ENCODE peak calls at places on chromosomes 3 and 15, in nine cellular contexts. T is PC-3; U is substantia nigra; I is astrocyte; G is A549; X is colonic mucosa; F is cardiac muscle cell; Z is CD8-positive, alpha-beta T cell; O is tibial artery. Q is an unnamed sample.
A peak's percentile ranks its signal among the peaks of the same experiment; 100 is the strongest.

GRCh38 chr3:64502284-64502683 is 185.5 kb downstream of the ADAMTS9 start:
- DNase-seq in T (no peak), U (no peak), I (peak; percentile 51), G (no peak), X (no peak), F (peak; percentile 64), Z (no peak), O (no peak), Q (no peak)

GRCh38 chr3:23620044-23620443 is 185.7 kb upstream of the UBE2E1 start:
- DNase-seq in T (no peak), U (no peak), I (no peak), G (no peak), X (peak; percentile 26), F (peak; percentile 58), Z (no peak), O (no peak), Q (no peak)

GRCh38 chr3:141280690-141281089 is 49.1 kb downstream of the PXYLP1 start:
- DNase-seq in T (peak; percentile 28), U (no peak), I (no peak), G (no peak), X (no peak), F (no peak), Z (no peak), O (no peak), Q (no peak)

GRCh38 chr3:141412087-141412935 is 44.0 kb downstream of the ZBTB38 start:
- DNase-seq in T (peak; percentile 59), U (peak; percentile 18), I (peak; percentile 84), G (peak; percentile 91), X (peak; percentile 63), F (peak; percentile 80), Z (peak; percentile 55), O (peak; percentile 83), Q (peak; percentile 17)

GRCh38 chr3:154765241-154765640 is 314.9 kb upstream of the MME start:
- DNase-seq in T (no peak), U (no peak), I (no peak), G (no peak), X (no peak), F (no peak), Z (no peak), O (no peak), Q (no peak)

GRCh38 chr3:169100616-169101015 is 562.9 kb downstream of the MECOM start:
- DNase-seq in T (no peak), U (no peak), I (no peak), G (no peak), X (no peak), F (no peak), Z (no peak), O (no peak), Q (no peak)

GRCh38 chr15:38226867-38227266 is 25.8 kb upstream of the SPRED1 start:
- DNase-seq in T (peak; percentile 96), U (peak; percentile 70), I (peak; percentile 87), G (peak; percentile 76), X (peak; percentile 87), F (peak; percentile 85), Z (no peak), O (no peak), Q (no peak)

GRCh38 chr3:111812680-111813079 is 46.4 kb upstream of the PHLDB2 start:
- DNase-seq in T (no peak), U (no peak), I (no peak), G (no peak), X (no peak), F (peak; percentile 44), Z (no peak), O (no peak), Q (no peak)

GRCh38 chr3:7289113-7289512 is 428.2 kb downstream of the GRM7 start:
- DNase-seq in T (no peak), U (no peak), I (no peak), G (no peak), X (no peak), F (peak; percentile 17), Z (no peak), O (no peak), Q (no peak)

GRCh38 chr15:101646652-101647051 is 5.5 kb downstream of the TM2D3 start:
- DNase-seq in T (no peak), U (no peak), I (no peak), G (peak; percentile 25), X (no peak), F (no peak), Z (no peak), O (no peak), Q (no peak)

GRCh38 chr15:101641134-101641764 is 10.9 kb downstream of the TM2D3 start:
- DNase-seq in T (peak; percentile 78), U (peak; percentile 66), I (peak; percentile 22), G (peak; percentile 73), X (peak; percentile 82), F (peak; percentile 84), Z (peak; percentile 78), O (peak; percentile 72), Q (peak; percentile 15)

GRCh38 chr15:101637549-101638318 is 14.4 kb downstream of the TM2D3 start:
- DNase-seq in T (peak; percentile 85), U (no peak), I (peak; percentile 45), G (no peak), X (peak; percentile 35), F (no peak), Z (no peak), O (no peak), Q (no peak)

GRCh38 chr15:101642361-101642760 is 9.8 kb downstream of the TM2D3 start:
- DNase-seq in T (no peak), U (no peak), I (no peak), G (peak; percentile 31), X (no peak), F (peak; percentile 47), Z (no peak), O (no peak), Q (no peak)

GRCh38 chr15:101641894-101642293 is 10.3 kb downstream of the TM2D3 start:
- DNase-seq in T (no peak), U (no peak), I (no peak), G (no peak), X (no peak), F (peak; percentile 86), Z (no peak), O (no peak), Q (no peak)
- H3K27ac ChIP-seq in T (no peak overlapping the region), U (peak overlapping the region; percentile 6), I (no peak overlapping the region), G (no peak overlapping the region), X (peak overlapping the region; percentile 52), F (no peak overlapping the region), Z (no peak overlapping the region), O (no peak overlapping the region), Q (no peak overlapping the region)

GRCh38 chr3:156298938-156299337 is 178.6 kb downstream of the KCNAB1 start:
- DNase-seq in T (no peak), U (peak; percentile 64), I (no peak), G (no peak), X (peak; percentile 25), F (no peak), Z (no peak), O (peak; percentile 78), Q (no peak)

GRCh38 chr3:156299569-156299968 is 179.2 kb downstream of the KCNAB1 start:
- DNase-seq in T (no peak), U (no peak), I (no peak), G (no peak), X (no peak), F (no peak), Z (no peak), O (no peak), Q (no peak)

GRCh38 chr3:156298014-156298413 is 177.6 kb downstream of the KCNAB1 start:
- DNase-seq in T (no peak), U (no peak), I (no peak), G (no peak), X (no peak), F (no peak), Z (no peak), O (no peak), Q (no peak)

GRCh38 chr3:156300929-156301806 is 180.8 kb downstream of the KCNAB1 start:
- DNase-seq in T (no peak), U (no peak), I (no peak), G (no peak), X (no peak), F (peak; percentile 21), Z (no peak), O (no peak), Q (no peak)

GRCh38 chr3:156300373-156300772 is 180.0 kb downstream of the KCNAB1 start:
- DNase-seq in T (no peak), U (no peak), I (no peak), G (no peak), X (no peak), F (no peak), Z (no peak), O (no peak), Q (no peak)
- H3K27ac ChIP-seq in T (no peak overlapping the region), U (no peak overlapping the region), I (no peak overlapping the region), G (no peak overlapping the region), X (no peak overlapping the region), F (no peak overlapping the region), Z (no peak overlapping the region), O (no peak overlapping the region), Q (peak overlapping the region; percentile 4)

DNA sequence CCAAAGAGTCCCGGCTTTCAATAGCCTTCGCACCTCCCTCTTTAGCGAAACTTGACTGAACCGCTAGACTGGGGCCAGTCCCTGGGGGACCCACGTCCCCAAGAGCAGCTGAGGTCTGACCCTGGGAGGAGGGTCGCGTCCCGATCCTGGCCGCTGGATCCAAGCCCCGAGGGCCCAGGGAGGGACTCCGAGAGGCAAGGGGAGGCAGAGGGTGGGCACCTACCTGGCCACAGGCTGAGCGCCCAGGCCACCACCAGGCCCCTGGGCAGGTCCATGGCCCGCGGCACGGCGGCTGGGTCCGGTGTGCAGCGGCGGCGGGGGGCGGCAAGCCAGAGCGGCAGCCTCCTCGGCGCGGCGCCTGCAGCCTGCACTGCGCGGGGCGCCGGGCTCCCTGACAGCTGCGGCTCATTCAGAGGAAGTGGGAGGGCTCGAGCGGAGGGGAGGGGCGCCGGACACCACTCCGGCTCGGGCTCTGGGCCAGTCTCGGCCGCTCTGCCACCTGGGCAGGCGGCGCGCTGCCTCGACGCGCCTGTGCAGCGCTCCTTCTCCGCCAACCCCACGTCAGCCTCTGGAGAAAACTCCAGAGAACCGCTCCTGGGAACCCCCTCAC is at the start of gene ITGA11:
- DNase-seq in T (peak; percentile 16), U (peak; percentile 32), I (peak; percentile 55), G (peak; percentile 57), X (peak; percentile 57), F (peak; percentile 67), Z (peak; percentile 5), O (peak; percentile 91), Q (no peak)
- H3K27ac ChIP-seq in T (no peak within 1 kb of the TSS), U (no peak within 1 kb of the TSS), I (peak within 1 kb of the TSS; percentile 66), G (peak within 1 kb of the TSS; percentile 63), X (no peak within 1 kb of the TSS), F (no peak within 1 kb of the TSS), Z (no peak within 1 kb of the TSS), O (peak within 1 kb of the TSS; percentile 82), Q (no peak within 1 kb of the TSS)

GRCh38 chr3:72232777-72233176 is 447.8 kb upstream of the PROK2 start:
- DNase-seq in T (no peak), U (no peak), I (no peak), G (no peak), X (no peak), F (no peak), Z (no peak), O (no peak), Q (no peak)
- H3K27ac ChIP-seq in T (no peak overlapping the region), U (peak overlapping the region; percentile 85), I (no peak overlapping the region), G (no peak overlapping the region), X (no peak overlapping the region), F (no peak overlapping the region), Z (no peak overlapping the region), O (no peak overlapping the region), Q (peak overlapping the region; percentile 94)

GRCh38 chr3:8813411-8813810 is 44.0 kb upstream of the OXTR start:
- DNase-seq in T (no peak), U (no peak), I (no peak), G (no peak), X (no peak), F (no peak), Z (no peak), O (no peak), Q (no peak)
- H3K27ac ChIP-seq in T (no peak overlapping the region), U (no peak overlapping the region), I (no peak overlapping the region), G (no peak overlapping the region), X (no peak overlapping the region), F (no peak overlapping the region), Z (no peak overlapping the region), O (no peak overlapping the region), Q (no peak overlapping the region)

GRCh38 chr3:125053304-125053699 is 2.5 kb downstream of the HEG1 start:
- DNase-seq in T (no peak), U (no peak), I (no peak), G (no peak), X (no peak), F (no peak), Z (no peak), O (no peak), Q (no peak)
- H3K27ac ChIP-seq in T (peak overlapping the region; percentile 69), U (peak overlapping the region; percentile 85), I (peak overlapping the region; percentile 93), G (no peak overlapping the region), X (peak overlapping the region; percentile 68), F (peak overlapping the region; percentile 83), Z (no peak overlapping the region), O (peak overlapping the region; percentile 96), Q (peak overlapping the region; percentile 27)

Q was measured in caudate nucleus.